ENCODE peak calls at places on chromosomes 7 and 10, in eight cellular contexts. One of them, this sample, is unnamed. For H3K4me1, the result is how much of the 10 kb centered on the place peaks cover.

GRCh38 chr10:121015916-121016315 is 164.8 kb downstream of the WDR11 start:
- DNase-seq in A549: no peak
- DNase-seq in CD8-positive, alpha-beta memory T cell: no peak
- DNase-seq in hepatocyte: no peak
- DNase-seq in right atrium auricular region: no peak
- DNase-seq in Peyer's patch: no peak
- DNase-seq in kidney: no peak
- DNase-seq in mammary epithelial cell: no peak
- DNase-seq in this sample: no peak

GRCh38 chr7:130921391-130922180 is 187.6 kb upstream of the KLF14 start:
- DNase-seq in A549: no peak
- DNase-seq in CD8-positive, alpha-beta memory T cell: no peak
- DNase-seq in hepatocyte: no peak
- DNase-seq in right atrium auricular region: peak
- DNase-seq in Peyer's patch: peak
- DNase-seq in kidney: peak
- DNase-seq in mammary epithelial cell: no peak
- DNase-seq in this sample: peak

GRCh38 chr7:113392841-113393540 is 274.6 kb upstream of the SMIM30 start:
- DNase-seq in A549: no peak
- DNase-seq in CD8-positive, alpha-beta memory T cell: no peak
- DNase-seq in hepatocyte: no peak
- DNase-seq in right atrium auricular region: no peak
- DNase-seq in Peyer's patch: no peak
- DNase-seq in kidney: no peak
- DNase-seq in mammary epithelial cell: no peak
- DNase-seq in this sample: no peak

GRCh38 chr7:20306499-20306946 is 24.2 kb upstream of the ITGB8 start:
- DNase-seq in A549: no peak
- DNase-seq in CD8-positive, alpha-beta memory T cell: no peak
- DNase-seq in hepatocyte: peak
- DNase-seq in right atrium auricular region: no peak
- DNase-seq in Peyer's patch: no peak
- DNase-seq in kidney: no peak
- DNase-seq in mammary epithelial cell: no peak
- DNase-seq in this sample: peak

GRCh38 chr7:98250789-98251188 is 1.2 kb downstream of the TECPR1 start:
- DNase-seq in A549: no peak
- DNase-seq in CD8-positive, alpha-beta memory T cell: peak
- DNase-seq in hepatocyte: no peak
- DNase-seq in right atrium auricular region: no peak
- DNase-seq in Peyer's patch: peak
- DNase-seq in kidney: no peak
- DNase-seq in mammary epithelial cell: no peak
- DNase-seq in this sample: peak

GRCh38 chr10:13219685-13220670 is 14.2 kb downstream of the UCMA start:
- DNase-seq in A549: peak
- DNase-seq in CD8-positive, alpha-beta memory T cell: no peak
- DNase-seq in hepatocyte: peak
- DNase-seq in right atrium auricular region: no peak
- DNase-seq in Peyer's patch: no peak
- DNase-seq in kidney: no peak
- DNase-seq in mammary epithelial cell: peak
- DNase-seq in this sample: peak

GRCh38 chr10:80260295-80261243 is 28.9 kb downstream of the MAT1A start:
- DNase-seq in A549: peak
- DNase-seq in CD8-positive, alpha-beta memory T cell: no peak
- DNase-seq in hepatocyte: no peak
- DNase-seq in right atrium auricular region: no peak
- DNase-seq in Peyer's patch: no peak
- DNase-seq in kidney: no peak
- DNase-seq in mammary epithelial cell: peak
- DNase-seq in this sample: peak

GRCh38 chr10:71604324-71605018 is 115.1 kb downstream of the C10orf105 start:
- DNase-seq in A549: no peak
- DNase-seq in CD8-positive, alpha-beta memory T cell: no peak
- DNase-seq in hepatocyte: no peak
- DNase-seq in right atrium auricular region: no peak
- DNase-seq in Peyer's patch: no peak
- DNase-seq in kidney: no peak
- DNase-seq in mammary epithelial cell: peak
- DNase-seq in this sample: peak

GRCh38 chr7:140084972-140085371 is 22.2 kb upstream of the PARP12 start:
- DNase-seq in A549: no peak
- DNase-seq in CD8-positive, alpha-beta memory T cell: peak
- DNase-seq in hepatocyte: no peak
- DNase-seq in right atrium auricular region: no peak
- DNase-seq in Peyer's patch: peak
- DNase-seq in kidney: no peak
- DNase-seq in mammary epithelial cell: no peak
- DNase-seq in this sample: no peak

GRCh38 chr7:142104550-142105527 is 6.7 kb upstream of the MGAM2 start:
- DNase-seq in A549: peak
- DNase-seq in CD8-positive, alpha-beta memory T cell: no peak
- DNase-seq in hepatocyte: peak
- DNase-seq in right atrium auricular region: no peak
- DNase-seq in Peyer's patch: no peak
- DNase-seq in kidney: no peak
- DNase-seq in mammary epithelial cell: peak
- DNase-seq in this sample: peak

GRCh38 chr7:82131224-82131623 is 312.4 kb downstream of the CACNA2D1 start:
- DNase-seq in A549: no peak
- DNase-seq in CD8-positive, alpha-beta memory T cell: no peak
- DNase-seq in hepatocyte: no peak
- DNase-seq in right atrium auricular region: no peak
- DNase-seq in Peyer's patch: no peak
- DNase-seq in kidney: no peak
- DNase-seq in mammary epithelial cell: peak
- DNase-seq in this sample: no peak

DNA sequence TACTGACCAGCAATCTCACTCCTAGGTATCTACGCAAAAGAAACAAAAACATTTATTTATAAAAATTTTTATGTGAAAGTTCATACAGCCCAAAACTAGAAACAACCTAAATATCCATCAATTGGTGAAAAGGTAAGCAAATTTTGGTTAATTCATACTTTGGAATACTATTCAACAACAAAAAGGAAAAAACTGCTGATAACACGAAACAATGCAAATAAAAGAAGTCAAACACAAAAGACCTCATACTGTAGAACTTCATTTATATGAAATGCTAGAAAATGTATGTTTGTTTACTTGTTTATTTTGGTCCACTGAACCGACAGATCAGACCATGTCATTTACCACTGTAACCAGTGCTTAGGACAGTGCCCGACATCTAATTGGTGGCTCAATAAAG is 60.3 kb downstream of the USP6NL start:
- DNase-seq in A549: no peak
- DNase-seq in CD8-positive, alpha-beta memory T cell: no peak
- DNase-seq in hepatocyte: no peak
- DNase-seq in right atrium auricular region: no peak
- DNase-seq in Peyer's patch: no peak
- DNase-seq in kidney: no peak
- DNase-seq in mammary epithelial cell: no peak
- DNase-seq in this sample: no peak
- H3K4me1 ChIP-seq in A549: under half
- H3K4me1 ChIP-seq in CD8-positive, alpha-beta memory T cell: under half
- H3K4me1 ChIP-seq in hepatocyte: under half
- H3K4me1 ChIP-seq in right atrium auricular region: under half
- H3K4me1 ChIP-seq in Peyer's patch: under half
- H3K4me1 ChIP-seq in kidney: under half
- H3K4me1 ChIP-seq in mammary epithelial cell: under half
- H3K4me1 ChIP-seq in this sample: under half

GRCh38 chr7:102934267-102934666 is 21.5 kb downstream of the LRRC17 start:
- DNase-seq in A549: no peak
- DNase-seq in CD8-positive, alpha-beta memory T cell: no peak
- DNase-seq in hepatocyte: no peak
- DNase-seq in right atrium auricular region: no peak
- DNase-seq in Peyer's patch: no peak
- DNase-seq in kidney: no peak
- DNase-seq in mammary epithelial cell: no peak
- DNase-seq in this sample: no peak
- H3K27ac ChIP-seq in A549: no peak
- H3K27ac ChIP-seq in CD8-positive, alpha-beta memory T cell: no peak
- H3K27ac ChIP-seq in hepatocyte: peak
- H3K27ac ChIP-seq in right atrium auricular region: peak
- H3K27ac ChIP-seq in Peyer's patch: no peak
- H3K27ac ChIP-seq in kidney: peak
- H3K27ac ChIP-seq in mammary epithelial cell: no peak
- H3K27ac ChIP-seq in this sample: peak

DNA sequence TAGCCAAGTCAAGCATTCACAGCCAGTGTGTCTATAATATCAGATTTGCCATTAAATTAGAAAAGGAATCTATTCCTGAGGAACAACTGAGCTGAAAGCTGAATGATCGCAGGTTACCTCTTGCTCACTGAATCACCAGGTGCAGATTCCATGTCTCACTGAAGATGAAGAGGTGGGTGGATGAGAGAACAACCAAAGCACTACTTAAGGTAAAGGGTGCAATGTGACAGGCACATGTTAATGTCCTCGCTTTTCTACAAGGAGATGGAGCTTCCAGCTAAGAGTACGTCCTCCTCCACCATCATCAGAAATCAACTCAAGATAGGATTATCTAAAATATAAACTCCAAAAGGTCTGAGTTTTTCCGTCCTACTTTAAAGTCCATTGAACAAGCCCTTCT is 4.6 kb downstream of the SORCS1 start:
- DNase-seq in A549: no peak
- DNase-seq in CD8-positive, alpha-beta memory T cell: no peak
- DNase-seq in hepatocyte: no peak
- DNase-seq in right atrium auricular region: no peak
- DNase-seq in Peyer's patch: no peak
- DNase-seq in kidney: no peak
- DNase-seq in mammary epithelial cell: no peak
- DNase-seq in this sample: no peak
- H3K4me1 ChIP-seq in A549: under half
- H3K4me1 ChIP-seq in CD8-positive, alpha-beta memory T cell: under half
- H3K4me1 ChIP-seq in hepatocyte: under half
- H3K4me1 ChIP-seq in right atrium auricular region: under half
- H3K4me1 ChIP-seq in Peyer's patch: under half
- H3K4me1 ChIP-seq in kidney: under half
- H3K4me1 ChIP-seq in mammary epithelial cell: under half
- H3K4me1 ChIP-seq in this sample: under half

GRCh38 chr7:108421720-108422331 is 34.4 kb downstream of the NRCAM start:
- DNase-seq in A549: no peak
- DNase-seq in CD8-positive, alpha-beta memory T cell: no peak
- DNase-seq in hepatocyte: no peak
- DNase-seq in right atrium auricular region: no peak
- DNase-seq in Peyer's patch: no peak
- DNase-seq in kidney: no peak
- DNase-seq in mammary epithelial cell: no peak
- DNase-seq in this sample: no peak

GRCh38 chr7:108418941-108419340 is 37.3 kb downstream of the NRCAM start:
- DNase-seq in A549: no peak
- DNase-seq in CD8-positive, alpha-beta memory T cell: no peak
- DNase-seq in hepatocyte: no peak
- DNase-seq in right atrium auricular region: no peak
- DNase-seq in Peyer's patch: no peak
- DNase-seq in kidney: no peak
- DNase-seq in mammary epithelial cell: no peak
- DNase-seq in this sample: no peak

GRCh38 chr7:108420482-108420908 is 35.7 kb downstream of the NRCAM start:
- DNase-seq in A549: peak
- DNase-seq in CD8-positive, alpha-beta memory T cell: no peak
- DNase-seq in hepatocyte: no peak
- DNase-seq in right atrium auricular region: no peak
- DNase-seq in Peyer's patch: no peak
- DNase-seq in kidney: no peak
- DNase-seq in mammary epithelial cell: no peak
- DNase-seq in this sample: no peak

GRCh38 chr7:108417926-108418325 is 38.3 kb downstream of the NRCAM start:
- DNase-seq in A549: no peak
- DNase-seq in CD8-positive, alpha-beta memory T cell: no peak
- DNase-seq in hepatocyte: no peak
- DNase-seq in right atrium auricular region: no peak
- DNase-seq in Peyer's patch: no peak
- DNase-seq in kidney: no peak
- DNase-seq in mammary epithelial cell: no peak
- DNase-seq in this sample: no peak

GRCh38 chr7:108419961-108420360 is 36.3 kb downstream of the NRCAM start:
- DNase-seq in A549: no peak
- DNase-seq in CD8-positive, alpha-beta memory T cell: no peak
- DNase-seq in hepatocyte: no peak
- DNase-seq in right atrium auricular region: no peak
- DNase-seq in Peyer's patch: no peak
- DNase-seq in kidney: no peak
- DNase-seq in mammary epithelial cell: no peak
- DNase-seq in this sample: no peak
- H3K27ac ChIP-seq in A549: peak
- H3K27ac ChIP-seq in CD8-positive, alpha-beta memory T cell: no peak
- H3K27ac ChIP-seq in hepatocyte: no peak
- H3K27ac ChIP-seq in right atrium auricular region: no peak
- H3K27ac ChIP-seq in Peyer's patch: no peak
- H3K27ac ChIP-seq in kidney: no peak
- H3K27ac ChIP-seq in mammary epithelial cell: no peak
- H3K27ac ChIP-seq in this sample: no peak

DNA sequence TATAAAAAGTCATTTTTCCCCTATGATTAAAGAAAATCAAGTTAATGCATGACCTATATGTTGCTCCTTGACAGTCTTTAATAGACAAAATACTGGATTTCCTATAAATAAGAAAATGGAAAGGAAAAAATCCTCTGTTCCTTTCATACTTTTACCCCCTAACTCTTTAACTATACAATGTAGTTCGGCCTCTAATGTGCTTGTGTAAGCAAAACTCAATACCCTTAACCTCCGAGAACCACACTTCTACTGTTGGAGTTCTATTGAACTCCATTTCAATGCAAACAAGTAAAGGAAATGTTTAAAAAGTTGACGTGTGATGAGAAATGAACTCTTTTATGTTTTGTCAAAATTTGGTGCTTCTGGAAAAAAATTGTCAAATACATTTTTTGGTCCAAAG is 36.0 kb downstream of the HDAC9 start:
- DNase-seq in A549: no peak
- DNase-seq in CD8-positive, alpha-beta memory T cell: no peak
- DNase-seq in hepatocyte: no peak
- DNase-seq in right atrium auricular region: no peak
- DNase-seq in Peyer's patch: no peak
- DNase-seq in kidney: no peak
- DNase-seq in mammary epithelial cell: no peak
- DNase-seq in this sample: no peak
- H3K4me1 ChIP-seq in A549: under half
- H3K4me1 ChIP-seq in CD8-positive, alpha-beta memory T cell: under half
- H3K4me1 ChIP-seq in hepatocyte: under half
- H3K4me1 ChIP-seq in right atrium auricular region: under half
- H3K4me1 ChIP-seq in Peyer's patch: under half
- H3K4me1 ChIP-seq in kidney: under half
- H3K4me1 ChIP-seq in mammary epithelial cell: under half
- H3K4me1 ChIP-seq in this sample: under half

DNA sequence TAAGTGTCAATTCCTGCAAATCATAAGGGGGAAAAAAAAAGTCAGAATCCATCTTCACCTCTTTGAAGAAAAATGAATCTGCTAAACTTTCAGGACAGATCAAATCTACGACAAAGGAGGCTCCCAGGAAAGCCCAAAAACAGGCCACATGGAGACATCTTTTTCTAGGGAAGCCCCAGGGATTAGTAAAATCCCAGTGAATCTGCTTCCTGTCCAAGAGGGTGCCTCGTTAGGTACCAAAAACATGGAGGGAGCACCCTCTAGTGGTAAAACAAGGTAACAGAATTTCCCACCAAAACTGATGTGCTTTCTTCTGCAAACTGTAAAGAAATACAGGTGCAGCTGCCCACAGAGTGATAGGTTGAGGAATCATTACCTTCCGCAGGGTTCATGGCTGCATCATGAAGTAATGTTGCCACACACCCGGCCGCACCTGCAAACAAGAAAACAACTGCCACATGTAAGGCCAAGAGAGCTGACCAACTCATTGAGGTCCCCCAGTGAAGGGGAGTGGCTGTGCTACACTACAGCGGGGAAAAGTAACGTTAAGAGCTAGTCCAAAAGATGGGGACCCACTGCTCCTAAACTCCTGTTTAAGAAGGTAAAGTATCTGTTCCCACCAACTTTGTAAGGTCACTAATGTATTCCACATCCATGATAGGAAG is 7.9 kb downstream of the SLC25A28 start:
- DNase-seq in A549: peak
- DNase-seq in CD8-positive, alpha-beta memory T cell: no peak
- DNase-seq in hepatocyte: peak
- DNase-seq in right atrium auricular region: no peak
- DNase-seq in Peyer's patch: no peak
- DNase-seq in kidney: no peak
- DNase-seq in mammary epithelial cell: peak
- DNase-seq in this sample: peak
- H3K27ac ChIP-seq in A549: no peak
- H3K27ac ChIP-seq in CD8-positive, alpha-beta memory T cell: no peak
- H3K27ac ChIP-seq in hepatocyte: no peak
- H3K27ac ChIP-seq in right atrium auricular region: no peak
- H3K27ac ChIP-seq in Peyer's patch: no peak
- H3K27ac ChIP-seq in kidney: no peak
- H3K27ac ChIP-seq in mammary epithelial cell: no peak
- H3K27ac ChIP-seq in this sample: no peak